ENCODE peak calls at places on chromosomes 1 and 21, in eight cellular contexts. Z, F, M, A, U, N, V and J are unnamed samples.

GRCh38 chr1:117030271-117030877 is 28.8 kb downstream of the CD101 start:
- DNase-seq in F (no peak), Z (no peak), A (no peak), M (no peak), V (no peak), U (no peak), N (no peak), J (no peak)

GRCh38 chr1:98044766-98045165 is 123.9 kb upstream of the DPYD start:
- DNase-seq in V (no peak), U (no peak), A (no peak), Z (no peak), N (no peak), F (no peak), M (peak), J (no peak)

GRCh38 chr1:236451796-236452373 is 57.8 kb downstream of the EDARADD start:
- DNase-seq in M (peak), V (no peak), A (no peak), U (no peak), F (peak), Z (peak), N (peak), J (no peak)

GRCh38 chr1:23194119-23194984 is 22.9 kb downstream of the HTR1D start:
- DNase-seq in Z (no peak), N (no peak), F (peak), V (peak), A (no peak), M (no peak), U (no peak), J (no peak)

GRCh38 chr1:20255666-20256065 is 35.0 kb upstream of the VWA5B1 start:
- DNase-seq in U (no peak), F (no peak), V (peak), A (no peak), M (peak), N (peak), Z (no peak), J (no peak)

GRCh38 chr1:45326627-45327591 is at the start of gene HPDL:
- DNase-seq in Z (peak), A (no peak), M (peak), F (no peak), U (peak), N (peak), V (peak), J (peak)

GRCh38 chr1:53198241-53198651 is 1.6 kb downstream of the CPT2 start:
- DNase-seq in M (no peak), V (no peak), U (peak), A (peak), F (no peak), Z (peak), N (no peak), J (no peak)

GRCh38 chr1:1397839-1398523 is 1.2 kb downstream of the CCNL2 start:
- DNase-seq in M (no peak), Z (no peak), F (no peak), N (peak), A (no peak), U (no peak), V (peak), J (no peak)

GRCh38 chr1:222592171-222592570 is 2.4 kb upstream of the TAF1A start:
- DNase-seq in F (no peak), U (no peak), N (no peak), Z (no peak), M (no peak), A (no peak), V (peak), J (no peak)

GRCh38 chr1:38919075-38919474 is 22.6 kb downstream of the RHBDL2 start:
- DNase-seq in A (no peak), M (no peak), F (peak), U (no peak), Z (peak), N (no peak), V (no peak), J (no peak)

GRCh38 chr1:241998950-241999495 is at the start of gene MAP1LC3C:
- DNase-seq in U (no peak), Z (peak), A (no peak), F (no peak), V (no peak), M (no peak), N (no peak), J (no peak)

GRCh38 chr1:100861379-100861778 is 33.3 kb downstream of the EXTL2 start:
- DNase-seq in V (no peak), F (no peak), U (no peak), N (no peak), A (no peak), M (no peak), Z (no peak), J (no peak)

GRCh38 chr21:35243171-35243570 is 194.1 kb upstream of the RUNX1 start:
- DNase-seq in F (no peak), N (no peak), M (no peak), A (no peak), V (no peak), U (no peak), Z (no peak), J (no peak)

GRCh38 chr1:223836586-223836985 is 9.2 kb downstream of the TP53BP2 start:
- DNase-seq in M (no peak), Z (no peak), V (no peak), N (no peak), U (no peak), A (no peak), F (no peak), J (no peak)

GRCh38 chr1:23578997-23579363 is 19.7 kb upstream of the ID3 start:
- DNase-seq in Z (no peak), F (no peak), U (no peak), N (no peak), V (peak), M (no peak), A (no peak), J (no peak)

GRCh38 chr1:77506771-77507170 is 175.7 kb downstream of the ZZZ3 start:
- DNase-seq in U (no peak), Z (no peak), M (no peak), V (no peak), A (no peak), N (no peak), F (no peak), J (no peak)

GRCh38 chr1:77824083-77824482 is 44.6 kb downstream of the MIGA1 start:
- DNase-seq in V (peak), A (no peak), F (no peak), Z (no peak), M (no peak), N (no peak), U (no peak), J (no peak)

GRCh38 chr1:176994926-176995596 is 169.5 kb downstream of the ASTN1 start:
- DNase-seq in Z (no peak), V (no peak), F (no peak), M (no peak), U (no peak), N (no peak), A (no peak), J (no peak)

GRCh38 chr1:218547901-218548730 is 203.0 kb downstream of the TGFB2 start:
- DNase-seq in M (no peak), V (no peak), U (no peak), F (no peak), Z (no peak), N (no peak), A (no peak), J (no peak)

GRCh38 chr1:34013136-34013535 is 149.3 kb downstream of the HMGB4 start:
- DNase-seq in U (no peak), V (no peak), M (no peak), N (no peak), Z (no peak), A (no peak), F (no peak), J (peak)

GRCh38 chr1:42852608-42852980 is 6.2 kb downstream of the ZNF691 start:
- DNase-seq in N (no peak), M (no peak), U (no peak), F (no peak), Z (no peak), V (no peak), A (no peak), J (no peak)

GRCh38 chr1:211566431-211567025 is 12.4 kb downstream of the SLC30A1 start:
- DNase-seq in N (no peak), Z (no peak), M (no peak), V (no peak), A (no peak), F (no peak), U (peak), J (no peak)

GRCh38 chr1:15598436-15598835 is 13.6 kb upstream of the AGMAT start:
- DNase-seq in A (no peak), M (no peak), U (no peak), V (no peak), N (no peak), F (no peak), Z (no peak), J (no peak)

GRCh38 chr1:2821970-2822620 is 20.6 kb upstream of the TTC34 start:
- DNase-seq in A (no peak), Z (no peak), V (no peak), F (peak), N (peak), U (no peak), M (peak), J (no peak)
- TF ChIP-seq CTCF in A (no peak), Z (no peak), V (no peak), F (peak), N (peak), U (no peak), M (peak), J (peak)

DNA sequence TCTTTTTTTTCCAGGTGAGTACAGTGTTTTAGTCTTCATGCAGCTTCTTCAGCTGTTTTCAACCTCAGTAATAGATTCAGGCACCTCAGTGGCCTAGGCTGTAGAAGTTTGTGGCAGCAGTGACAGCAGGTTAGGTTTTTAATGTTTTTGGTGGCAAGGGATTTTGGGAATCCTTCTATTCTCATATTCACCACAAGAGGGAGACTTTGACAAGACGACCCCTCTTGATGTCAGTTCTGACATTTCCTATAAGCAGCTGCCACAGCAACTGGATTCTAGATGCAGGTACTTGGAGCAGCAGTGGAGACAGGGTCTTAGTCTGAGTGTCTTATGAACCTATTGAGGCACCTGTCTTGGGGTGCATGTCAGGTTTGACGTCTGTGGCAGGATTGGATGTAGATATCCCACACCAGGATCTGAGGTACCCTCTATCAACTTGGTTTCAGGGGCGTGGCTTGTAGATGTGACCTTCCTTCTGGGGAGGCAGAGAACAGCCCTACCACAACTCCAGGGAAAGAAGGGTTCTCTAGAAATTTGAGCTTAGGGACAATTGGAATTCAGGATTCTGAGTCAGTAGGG is 1104.2 kb upstream of the TMPRSS15 start:
- DNase-seq in N (peak), A (no peak), Z (peak), M (no peak), F (no peak), U (no peak), V (no peak), J (no peak)
- TF ChIP-seq CTCF in N (peak), A (no peak), Z (no peak), M (peak), F (peak), U (no peak), V (peak), J (peak)

DNA sequence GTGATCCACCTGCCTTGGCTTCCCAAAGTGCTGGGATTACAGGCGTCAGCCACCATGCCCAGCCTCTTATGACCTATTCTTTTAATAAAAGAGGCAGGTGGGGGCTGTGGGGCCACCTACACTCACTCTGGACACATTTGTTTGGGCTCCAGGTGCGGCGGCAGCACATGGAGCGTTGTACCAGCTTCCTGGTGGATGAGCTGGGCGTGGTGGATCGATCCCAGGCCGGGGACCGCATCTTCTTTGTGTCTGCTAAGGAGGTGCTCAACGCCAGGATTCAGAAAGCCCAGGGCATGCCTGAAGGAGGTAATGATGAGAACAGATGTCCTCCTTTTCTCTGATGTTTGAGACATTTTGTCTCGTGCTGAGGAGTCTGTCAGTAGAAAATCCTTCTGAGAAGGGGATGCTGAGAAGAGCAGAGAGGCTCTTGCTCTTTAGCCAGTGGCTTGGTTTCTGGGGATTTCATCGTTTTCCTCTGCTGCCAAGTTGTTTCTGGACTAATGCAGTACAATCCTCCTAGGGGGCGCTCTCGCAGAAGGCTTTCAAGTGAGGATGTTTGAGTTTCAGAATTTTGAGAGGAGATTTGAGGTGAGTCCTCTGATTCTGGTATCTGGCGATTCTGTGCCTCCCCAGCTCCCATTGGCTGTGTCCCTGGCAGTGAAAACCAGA is 17.9 kb upstream of the MIIP start:
- DNase-seq in A (peak), N (peak), Z (peak), M (peak), V (peak), F (peak), U (no peak), J (no peak)
- TF ChIP-seq CTCF in A (peak), N (peak), Z (peak), M (peak), V (peak), F (peak), U (no peak), J (peak)

GRCh38 chr1:151401860-151402259 is 2.5 kb downstream of the PSMB4 start:
- DNase-seq in Z (no peak), A (no peak), V (no peak), M (no peak), N (no peak), U (no peak), F (no peak), J (no peak)
- TF ChIP-seq CTCF in Z (no peak), A (no peak), V (no peak), M (no peak), N (no peak), U (no peak), F (no peak), J (no peak)

GRCh38 chr1:109930252-109930993 is 19.8 kb downstream of the CSF1 start:
- DNase-seq in A (no peak), M (no peak), U (peak), N (no peak), V (no peak), Z (peak), F (no peak), J (no peak)
- TF ChIP-seq CTCF in A (no peak), M (no peak), U (no peak), N (no peak), V (no peak), Z (no peak), F (no peak), J (no peak)

GRCh38 chr1:167499106-167499505 is 19.2 kb downstream of the CD247 start:
- DNase-seq in A (no peak), U (no peak), F (no peak), N (no peak), Z (no peak), V (no peak), M (no peak), J (no peak)
- TF ChIP-seq CTCF in A (no peak), U (no peak), F (no peak), N (no peak), Z (no peak), V (no peak), M (no peak), J (no peak)